ENCODE peak calls at places on chromosome 2, in nine cellular contexts. E is CD8-positive, alpha-beta T cell; A is stimulated activated CD4-positive, alpha-beta T cell treated with anti-CD3 and anti-CD28 coated beads, Interleukin-15, amount 100 ng/mL, for 1 hour; X is AG08396; G is heart left ventricle; T is cerebellum; B is stimulated activated effector memory CD8-positive, alpha-beta T cell treated with anti-CD3 and anti-CD28 coated beads, Interleukin-12 subunit alpha, Interleukin-12 subunit beta, amount 100 ng/mL, for 72 hours; J is ACHN; H is activated CD4-positive, alpha-beta T cell treated with anti-CD3 and anti-CD28 coated beads for 4 hours. L is an unnamed sample.

GRCh38 chr2:9390991-9391390 is 32.3 kb downstream of the ITGB1BP1 start:
- DNase-seq in B (no peak), A (no peak), J (no peak), G (no peak), H (no peak), E (no peak), T (no peak), X (no peak), L (no peak)

GRCh38 chr2:27681844-27682243 is 18.2 kb downstream of the SLC4A1AP start:
- DNase-seq in B (no peak), G (no peak), E (no peak), X (peak; percentile 15), J (peak; percentile 55), T (no peak), A (no peak), H (no peak), L (no peak)

GRCh38 chr2:29774624-29775023 is 146.8 kb downstream of the ALK start:
- DNase-seq in A (no peak), J (no peak), E (no peak), H (no peak), X (no peak), B (no peak), T (no peak), G (no peak), L (no peak)

GRCh38 chr2:30272761-30273573 is 41.6 kb downstream of the LBH start:
- DNase-seq in T (no peak), H (no peak), J (no peak), G (no peak), A (no peak), X (peak; percentile 64), B (no peak), E (no peak), L (peak; percentile 59)

GRCh38 chr2:130735200-130735599 is 6.3 kb downstream of the GPR148 start:
- DNase-seq in J (no peak), H (no peak), T (no peak), E (no peak), G (no peak), B (no peak), A (no peak), X (no peak), L (no peak)

GRCh38 chr2:30356061-30356460 is 91.0 kb upstream of the LCLAT1 start:
- DNase-seq in G (no peak), T (no peak), J (no peak), A (no peak), E (no peak), B (no peak), X (no peak), H (no peak), L (no peak)

GRCh38 chr2:45885111-45885685 is 233.7 kb downstream of the PRKCE start:
- DNase-seq in E (no peak), G (no peak), B (no peak), J (no peak), H (no peak), X (no peak), A (no peak), T (no peak), L (no peak)

GRCh38 chr2:44744961-44745360 is 196.5 kb upstream of the SIX3 start:
- DNase-seq in H (no peak), G (no peak), A (no peak), X (no peak), J (no peak), B (no peak), T (no peak), E (no peak), L (no peak)

GRCh38 chr2:72911256-72911655 is 6.1 kb upstream of the EMX1 start:
- DNase-seq in B (no peak), J (peak; percentile 31), T (no peak), X (no peak), E (no peak), G (no peak), A (no peak), H (no peak), L (no peak)

GRCh38 chr2:223647258-223647952 is 45.2 kb upstream of the SCG2 start:
- DNase-seq in H (no peak), E (no peak), X (no peak), T (no peak), J (no peak), G (no peak), A (no peak), B (no peak), L (no peak)

GRCh38 chr2:186135697-186136096 is 350.4 kb upstream of the ZC3H15 start:
- DNase-seq in X (no peak), A (no peak), H (no peak), E (no peak), J (no peak), B (no peak), G (no peak), T (no peak), L (no peak)

GRCh38 chr2:150575861-150576260 is 88.4 kb upstream of the RND3 start:
- DNase-seq in T (no peak), A (no peak), J (no peak), B (no peak), X (no peak), E (no peak), G (no peak), H (no peak), L (no peak)